ENCODE peak calls at places on chromosomes 16 and 17, in six cellular contexts. One of them, this sample, is unnamed. For H3K4me1 and H3K79me2, the result is how much of the 10 kb centered on the place peaks cover.

GRCh38 chr17:10798332-10798749 is 5.6 kb downstream of the TMEM238L start:
- DNase-seq in mammary epithelial cell: no peak
- DNase-seq in astrocyte: no peak
- DNase-seq in H1: no peak
- DNase-seq in PC-3: peak
- DNase-seq in hepatocyte: no peak
- DNase-seq in this sample: no peak

GRCh38 chr17:80104321-80104955 is 3.1 kb downstream of the GAA start:
- DNase-seq in mammary epithelial cell: peak
- DNase-seq in astrocyte: no peak
- DNase-seq in H1: no peak
- DNase-seq in PC-3: no peak
- DNase-seq in hepatocyte: no peak
- DNase-seq in this sample: no peak

GRCh38 chr17:17582372-17582771 is 9.1 kb downstream of the PEMT start:
- DNase-seq in mammary epithelial cell: no peak
- DNase-seq in astrocyte: no peak
- DNase-seq in H1: no peak
- DNase-seq in PC-3: no peak
- DNase-seq in hepatocyte: no peak
- DNase-seq in this sample: no peak

GRCh38 chr17:75364078-75364477 is 41.4 kb downstream of the GRB2 start:
- DNase-seq in mammary epithelial cell: peak
- DNase-seq in astrocyte: peak
- DNase-seq in H1: no peak
- DNase-seq in PC-3: peak
- DNase-seq in hepatocyte: no peak
- DNase-seq in this sample: no peak

GRCh38 chr17:55089955-55090573 is 121.5 kb downstream of the STXBP4 start:
- DNase-seq in mammary epithelial cell: no peak
- DNase-seq in astrocyte: peak
- DNase-seq in H1: no peak
- DNase-seq in PC-3: peak
- DNase-seq in hepatocyte: no peak
- DNase-seq in this sample: no peak

GRCh38 chr16:73503093-73503492 is 455.2 kb upstream of the ZFHX3 start:
- DNase-seq in mammary epithelial cell: no peak
- DNase-seq in astrocyte: no peak
- DNase-seq in H1: no peak
- DNase-seq in PC-3: no peak
- DNase-seq in hepatocyte: no peak
- DNase-seq in this sample: no peak

GRCh38 chr16:23026777-23027362 is 122.4 kb downstream of the USP31 start:
- DNase-seq in mammary epithelial cell: peak
- DNase-seq in astrocyte: peak
- DNase-seq in H1: no peak
- DNase-seq in PC-3: peak
- DNase-seq in hepatocyte: peak
- DNase-seq in this sample: no peak

GRCh38 chr17:71842991-71843390 is 277.8 kb upstream of the SOX9 start:
- DNase-seq in mammary epithelial cell: no peak
- DNase-seq in astrocyte: no peak
- DNase-seq in H1: no peak
- DNase-seq in PC-3: no peak
- DNase-seq in hepatocyte: no peak
- DNase-seq in this sample: no peak

GRCh38 chr16:676565-677297 is 1.3 kb downstream of the RHBDL1 start:
- DNase-seq in mammary epithelial cell: peak
- DNase-seq in astrocyte: no peak
- DNase-seq in H1: no peak
- DNase-seq in PC-3: no peak
- DNase-seq in hepatocyte: no peak
- DNase-seq in this sample: peak

GRCh38 chr16:27446721-27447120 is 44.7 kb downstream of the IL21R start:
- DNase-seq in mammary epithelial cell: no peak
- DNase-seq in astrocyte: no peak
- DNase-seq in H1: no peak
- DNase-seq in PC-3: no peak
- DNase-seq in hepatocyte: no peak
- DNase-seq in this sample: no peak

GRCh38 chr16:8674413-8675022 is at the start of gene ABAT:
- DNase-seq in mammary epithelial cell: peak
- DNase-seq in astrocyte: peak
- DNase-seq in H1: no peak
- DNase-seq in PC-3: peak
- DNase-seq in hepatocyte: peak
- DNase-seq in this sample: no peak

GRCh38 chr17:63178530-63178929 is 212.5 kb downstream of the TANC2 start:
- DNase-seq in mammary epithelial cell: no peak
- DNase-seq in astrocyte: peak
- DNase-seq in H1: no peak
- DNase-seq in PC-3: no peak
- DNase-seq in hepatocyte: no peak
- DNase-seq in this sample: no peak

GRCh38 chr16:85313541-85314208 is 201.4 kb upstream of the CIBAR2 start:
- DNase-seq in mammary epithelial cell: peak
- DNase-seq in astrocyte: no peak
- DNase-seq in H1: no peak
- DNase-seq in PC-3: no peak
- DNase-seq in hepatocyte: no peak
- DNase-seq in this sample: no peak

GRCh38 chr16:6880263-6880662 is 452.4 kb upstream of the RBFOX1 start:
- DNase-seq in mammary epithelial cell: no peak
- DNase-seq in astrocyte: no peak
- DNase-seq in H1: no peak
- DNase-seq in PC-3: no peak
- DNase-seq in hepatocyte: no peak
- DNase-seq in this sample: no peak

GRCh38 chr17:63848834-63849689 is 6.6 kb upstream of the SMARCD2 start:
- DNase-seq in mammary epithelial cell: peak
- DNase-seq in astrocyte: peak
- DNase-seq in H1: peak
- DNase-seq in PC-3: peak
- DNase-seq in hepatocyte: peak
- DNase-seq in this sample: peak

GRCh38 chr16:86476956-86477530 is 33.3 kb upstream of the FOXF1 start:
- DNase-seq in mammary epithelial cell: no peak
- DNase-seq in astrocyte: no peak
- DNase-seq in H1: no peak
- DNase-seq in PC-3: no peak
- DNase-seq in hepatocyte: no peak
- DNase-seq in this sample: no peak

GRCh38 chr16:24409045-24409444 is 130.3 kb upstream of the RBBP6 start:
- DNase-seq in mammary epithelial cell: no peak
- DNase-seq in astrocyte: no peak
- DNase-seq in H1: no peak
- DNase-seq in PC-3: peak
- DNase-seq in hepatocyte: no peak
- DNase-seq in this sample: no peak

GRCh38 chr17:39069114-39069756 is 82.2 kb downstream of the PLXDC1 start:
- DNase-seq in mammary epithelial cell: peak
- DNase-seq in astrocyte: peak
- DNase-seq in H1: no peak
- DNase-seq in PC-3: peak
- DNase-seq in hepatocyte: peak
- DNase-seq in this sample: no peak

GRCh38 chr17:27457405-27457730 is 1.1 kb downstream of the KSR1 start:
- DNase-seq in mammary epithelial cell: no peak
- DNase-seq in astrocyte: no peak
- DNase-seq in H1: no peak
- DNase-seq in PC-3: no peak
- DNase-seq in hepatocyte: no peak
- DNase-seq in this sample: no peak

GRCh38 chr16:2511128-2511785 is 2.5 kb upstream of the ATP6V0C start:
- DNase-seq in mammary epithelial cell: no peak
- DNase-seq in astrocyte: peak
- DNase-seq in H1: no peak
- DNase-seq in PC-3: no peak
- DNase-seq in hepatocyte: peak
- DNase-seq in this sample: no peak

GRCh38 chr16:49552273-49552928 is 178.8 kb downstream of the C16orf78 start:
- DNase-seq in mammary epithelial cell: no peak
- DNase-seq in astrocyte: no peak
- DNase-seq in H1: no peak
- DNase-seq in PC-3: no peak
- DNase-seq in hepatocyte: no peak
- DNase-seq in this sample: no peak

GRCh38 chr17:17519886-17520285 is 23.7 kb upstream of the RASD1 start:
- DNase-seq in mammary epithelial cell: no peak
- DNase-seq in astrocyte: no peak
- DNase-seq in H1: no peak
- DNase-seq in PC-3: no peak
- DNase-seq in hepatocyte: no peak
- DNase-seq in this sample: no peak

GRCh38 chr17:3038941-3039340 is 24.5 kb downstream of the OR1D5 start:
- DNase-seq in mammary epithelial cell: no peak
- DNase-seq in astrocyte: no peak
- DNase-seq in H1: no peak
- DNase-seq in PC-3: no peak
- DNase-seq in hepatocyte: no peak
- DNase-seq in this sample: no peak

GRCh38 chr16:76531236-76531635 is 254.0 kb downstream of the CNTNAP4 start:
- DNase-seq in mammary epithelial cell: no peak
- DNase-seq in astrocyte: no peak
- DNase-seq in H1: no peak
- DNase-seq in PC-3: no peak
- DNase-seq in hepatocyte: no peak
- DNase-seq in this sample: no peak

GRCh38 chr16:352547-353403 is at the start of gene AXIN1:
- DNase-seq in mammary epithelial cell: peak
- DNase-seq in astrocyte: peak
- DNase-seq in H1: peak
- DNase-seq in PC-3: peak
- DNase-seq in hepatocyte: peak
- DNase-seq in this sample: peak

GRCh38 chr17:49554694-49555494 is 20.8 kb upstream of the NXPH3 start:
- DNase-seq in mammary epithelial cell: no peak
- DNase-seq in astrocyte: no peak
- DNase-seq in H1: no peak
- DNase-seq in PC-3: no peak
- DNase-seq in hepatocyte: no peak
- DNase-seq in this sample: no peak

GRCh38 chr16:69276143-69277115 is 34.7 kb upstream of the VPS4A start:
- DNase-seq in mammary epithelial cell: no peak
- DNase-seq in astrocyte: peak
- DNase-seq in H1: no peak
- DNase-seq in PC-3: no peak
- DNase-seq in hepatocyte: peak
- DNase-seq in this sample: no peak

GRCh38 chr16:2966043-2966802 is 2.1 kb downstream of the KREMEN2 start:
- DNase-seq in mammary epithelial cell: no peak
- DNase-seq in astrocyte: no peak
- DNase-seq in H1: no peak
- DNase-seq in PC-3: no peak
- DNase-seq in hepatocyte: no peak
- DNase-seq in this sample: no peak

GRCh38 chr16:82754716-82755513 is 128.1 kb downstream of the CDH13 start:
- DNase-seq in mammary epithelial cell: no peak
- DNase-seq in astrocyte: no peak
- DNase-seq in H1: no peak
- DNase-seq in PC-3: no peak
- DNase-seq in hepatocyte: no peak
- DNase-seq in this sample: no peak

GRCh38 chr16:82751020-82751419 is 124.3 kb downstream of the CDH13 start:
- DNase-seq in mammary epithelial cell: no peak
- DNase-seq in astrocyte: no peak
- DNase-seq in H1: no peak
- DNase-seq in PC-3: no peak
- DNase-seq in hepatocyte: no peak
- DNase-seq in this sample: no peak

GRCh38 chr16:82756283-82756599 is 129.5 kb downstream of the CDH13 start:
- DNase-seq in mammary epithelial cell: no peak
- DNase-seq in astrocyte: peak
- DNase-seq in H1: no peak
- DNase-seq in PC-3: no peak
- DNase-seq in hepatocyte: no peak
- DNase-seq in this sample: no peak

GRCh38 chr16:82755570-82756282 is 129.0 kb downstream of the CDH13 start:
- DNase-seq in mammary epithelial cell: no peak
- DNase-seq in astrocyte: peak
- DNase-seq in H1: no peak
- DNase-seq in PC-3: no peak
- DNase-seq in hepatocyte: no peak
- DNase-seq in this sample: no peak

GRCh38 chr16:82753821-82754220 is 127.1 kb downstream of the CDH13 start:
- DNase-seq in mammary epithelial cell: no peak
- DNase-seq in astrocyte: peak
- DNase-seq in H1: no peak
- DNase-seq in PC-3: peak
- DNase-seq in hepatocyte: no peak
- DNase-seq in this sample: no peak
- H3K4me1 ChIP-seq in mammary epithelial cell: under half
- H3K4me1 ChIP-seq in astrocyte: under half
- H3K4me1 ChIP-seq in H1: under half
- H3K4me1 ChIP-seq in PC-3: under half
- H3K4me1 ChIP-seq in hepatocyte: under half
- H3K4me1 ChIP-seq in this sample: under half

GRCh38 chr17:73637866-73638265 is 6.4 kb downstream of the SDK2 start:
- DNase-seq in mammary epithelial cell: no peak
- DNase-seq in astrocyte: no peak
- DNase-seq in H1: no peak
- DNase-seq in PC-3: no peak
- DNase-seq in hepatocyte: no peak
- DNase-seq in this sample: no peak
- H3K79me2 ChIP-seq in mammary epithelial cell: half or more
- H3K79me2 ChIP-seq in astrocyte: under half
- H3K79me2 ChIP-seq in H1: under half
- H3K79me2 ChIP-seq in PC-3: under half
- H3K79me2 ChIP-seq in hepatocyte: under half
- H3K79me2 ChIP-seq in this sample: half or more

DNA sequence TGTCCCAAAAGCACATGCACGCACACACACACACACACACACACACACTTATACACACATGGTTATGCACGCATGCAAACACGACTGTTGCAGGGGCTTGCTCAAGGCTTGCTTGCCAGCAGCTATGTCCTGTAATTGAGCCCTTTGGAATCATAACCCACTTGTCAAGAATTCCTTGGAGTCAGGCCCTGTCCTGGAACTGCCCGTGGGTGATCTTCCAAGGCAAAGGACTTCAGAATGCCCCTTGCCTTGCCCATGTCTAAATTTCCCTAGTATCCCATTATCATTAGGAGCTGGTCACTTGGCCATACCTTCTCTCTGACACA is 128.6 kb downstream of the ASIC2 start:
- DNase-seq in mammary epithelial cell: no peak
- DNase-seq in astrocyte: no peak
- DNase-seq in H1: no peak
- DNase-seq in PC-3: no peak
- DNase-seq in hepatocyte: no peak
- DNase-seq in this sample: no peak
- H3K27ac ChIP-seq in mammary epithelial cell: no peak
- H3K27ac ChIP-seq in astrocyte: no peak
- H3K27ac ChIP-seq in H1: no peak
- H3K27ac ChIP-seq in PC-3: no peak
- H3K27ac ChIP-seq in hepatocyte: no peak
- H3K27ac ChIP-seq in this sample: no peak

GRCh38 chr17:82065638-82066303 is at the start of gene DUS1L:
- DNase-seq in mammary epithelial cell: peak
- DNase-seq in astrocyte: peak
- DNase-seq in H1: no peak
- DNase-seq in PC-3: peak
- DNase-seq in hepatocyte: peak
- DNase-seq in this sample: no peak
- H3K4me1 ChIP-seq in mammary epithelial cell: under half
- H3K4me1 ChIP-seq in astrocyte: under half
- H3K4me1 ChIP-seq in H1: under half
- H3K4me1 ChIP-seq in PC-3: under half
- H3K4me1 ChIP-seq in hepatocyte: under half
- H3K4me1 ChIP-seq in this sample: under half

This sample was measured in keratinocyte.